ENCODE peak calls at places on chromosomes 4 and X, in six cellular contexts. One of them, this sample, is unnamed.

GRCh38 chr4:110278127-110278526 is 79.7 kb upstream of the ELOVL6 start:
- DNase-seq in spleen: no peak
- DNase-seq in aorta: no peak
- DNase-seq in Peyer's patch: no peak
- DNase-seq in CD8-positive, alpha-beta memory T cell: no peak
- DNase-seq in lower lobe of right lung: no peak
- DNase-seq in this sample: no peak

GRCh38 chr4:156763511-156763910 is 208.1 kb downstream of the PDGFC start:
- DNase-seq in spleen: no peak
- DNase-seq in aorta: no peak
- DNase-seq in Peyer's patch: no peak
- DNase-seq in CD8-positive, alpha-beta memory T cell: no peak
- DNase-seq in lower lobe of right lung: no peak
- DNase-seq in this sample: no peak

GRCh38 chr4:25862411-25863346 is at the start of gene SEL1L3:
- DNase-seq in spleen: peak; percentile 93
- DNase-seq in aorta: peak; percentile 54
- DNase-seq in Peyer's patch: peak; percentile 80
- DNase-seq in CD8-positive, alpha-beta memory T cell: peak; percentile 72
- DNase-seq in lower lobe of right lung: peak; percentile 76
- DNase-seq in this sample: peak; percentile 69

GRCh38 chr4:148239406-148239805 is 202.8 kb downstream of the NR3C2 start:
- DNase-seq in spleen: no peak
- DNase-seq in aorta: no peak
- DNase-seq in Peyer's patch: no peak
- DNase-seq in CD8-positive, alpha-beta memory T cell: no peak
- DNase-seq in lower lobe of right lung: no peak
- DNase-seq in this sample: no peak

GRCh38 chr4:139875456-139875855 is 209.8 kb downstream of the MGST2 start:
- DNase-seq in spleen: no peak
- DNase-seq in aorta: no peak
- DNase-seq in Peyer's patch: no peak
- DNase-seq in CD8-positive, alpha-beta memory T cell: no peak
- DNase-seq in lower lobe of right lung: no peak
- DNase-seq in this sample: no peak

GRCh38 chrX:154738013-154738738 is 12.7 kb downstream of the GAB3 start:
- DNase-seq in spleen: no peak
- DNase-seq in aorta: peak; percentile 72
- DNase-seq in Peyer's patch: no peak
- DNase-seq in CD8-positive, alpha-beta memory T cell: no peak
- DNase-seq in lower lobe of right lung: no peak
- DNase-seq in this sample: peak; percentile 61

GRCh38 chr4:41852229-41852628 is 83.0 kb upstream of the TMEM33 start:
- DNase-seq in spleen: no peak
- DNase-seq in aorta: no peak
- DNase-seq in Peyer's patch: no peak
- DNase-seq in CD8-positive, alpha-beta memory T cell: no peak
- DNase-seq in lower lobe of right lung: no peak
- DNase-seq in this sample: no peak

GRCh38 chr4:73679836-73680235 is 59.6 kb upstream of the RASSF6 start:
- DNase-seq in spleen: no peak
- DNase-seq in aorta: no peak
- DNase-seq in Peyer's patch: no peak
- DNase-seq in CD8-positive, alpha-beta memory T cell: no peak
- DNase-seq in lower lobe of right lung: no peak
- DNase-seq in this sample: no peak

GRCh38 chrX:153732406-153732805 is 7.8 kb downstream of the ABCD1 start:
- DNase-seq in spleen: peak; percentile 59
- DNase-seq in aorta: no peak
- DNase-seq in Peyer's patch: no peak
- DNase-seq in CD8-positive, alpha-beta memory T cell: no peak
- DNase-seq in lower lobe of right lung: no peak
- DNase-seq in this sample: no peak

GRCh38 chr4:16669036-16669435 is 229.4 kb downstream of the LDB2 start:
- DNase-seq in spleen: no peak
- DNase-seq in aorta: no peak
- DNase-seq in Peyer's patch: no peak
- DNase-seq in CD8-positive, alpha-beta memory T cell: no peak
- DNase-seq in lower lobe of right lung: no peak
- DNase-seq in this sample: no peak

GRCh38 chr4:141807501-141807900 is 171.1 kb downstream of the IL15 start:
- DNase-seq in spleen: no peak
- DNase-seq in aorta: no peak
- DNase-seq in Peyer's patch: no peak
- DNase-seq in CD8-positive, alpha-beta memory T cell: no peak
- DNase-seq in lower lobe of right lung: no peak
- DNase-seq in this sample: no peak

GRCh38 chr4:47482326-47482725 is 2.7 kb upstream of the ATP10D start:
- DNase-seq in spleen: no peak
- DNase-seq in aorta: no peak
- DNase-seq in Peyer's patch: no peak
- DNase-seq in CD8-positive, alpha-beta memory T cell: no peak
- DNase-seq in lower lobe of right lung: no peak
- DNase-seq in this sample: no peak

GRCh38 chr4:7903686-7904085 is 36.0 kb downstream of the AFAP1 start:
- DNase-seq in spleen: no peak
- DNase-seq in aorta: no peak
- DNase-seq in Peyer's patch: no peak
- DNase-seq in CD8-positive, alpha-beta memory T cell: no peak
- DNase-seq in lower lobe of right lung: no peak
- DNase-seq in this sample: no peak

GRCh38 chr4:150782311-150782710 is 200.4 kb downstream of the MAB21L2 start:
- DNase-seq in spleen: no peak
- DNase-seq in aorta: peak; percentile 46
- DNase-seq in Peyer's patch: no peak
- DNase-seq in CD8-positive, alpha-beta memory T cell: no peak
- DNase-seq in lower lobe of right lung: no peak
- DNase-seq in this sample: no peak

GRCh38 chr4:8328456-8328855 is 58.9 kb downstream of the HTRA3 start:
- DNase-seq in spleen: peak; percentile 22
- DNase-seq in aorta: no peak
- DNase-seq in Peyer's patch: no peak
- DNase-seq in CD8-positive, alpha-beta memory T cell: no peak
- DNase-seq in lower lobe of right lung: no peak
- DNase-seq in this sample: no peak

GRCh38 chrX:71867680-71868079 is 43.0 kb upstream of the NHSL2 start:
- DNase-seq in spleen: no peak
- DNase-seq in aorta: no peak
- DNase-seq in Peyer's patch: no peak
- DNase-seq in CD8-positive, alpha-beta memory T cell: no peak
- DNase-seq in lower lobe of right lung: no peak
- DNase-seq in this sample: no peak

GRCh38 chr4:88865051-88865450 is 167.4 kb upstream of the NAP1L5 start:
- DNase-seq in spleen: no peak
- DNase-seq in aorta: no peak
- DNase-seq in Peyer's patch: no peak
- DNase-seq in CD8-positive, alpha-beta memory T cell: no peak
- DNase-seq in lower lobe of right lung: no peak
- DNase-seq in this sample: no peak

GRCh38 chr4:89889289-89889688 is 5.4 kb upstream of the MMRN1 start:
- DNase-seq in spleen: no peak
- DNase-seq in aorta: peak; percentile 22
- DNase-seq in Peyer's patch: no peak
- DNase-seq in CD8-positive, alpha-beta memory T cell: no peak
- DNase-seq in lower lobe of right lung: peak; percentile 30
- DNase-seq in this sample: peak; percentile 20

GRCh38 chr4:139333046-139333445 is 30.8 kb upstream of the NDUFC1 start:
- DNase-seq in spleen: no peak
- DNase-seq in aorta: no peak
- DNase-seq in Peyer's patch: no peak
- DNase-seq in CD8-positive, alpha-beta memory T cell: no peak
- DNase-seq in lower lobe of right lung: no peak
- DNase-seq in this sample: no peak

GRCh38 chr4:99300934-99301333 is 10.1 kb upstream of the ADH1A start:
- DNase-seq in spleen: no peak
- DNase-seq in aorta: peak; percentile 91
- DNase-seq in Peyer's patch: peak; percentile 18
- DNase-seq in CD8-positive, alpha-beta memory T cell: no peak
- DNase-seq in lower lobe of right lung: peak; percentile 71
- DNase-seq in this sample: no peak

GRCh38 chr4:61890321-61890720 is 690.2 kb downstream of the ADGRL3 start:
- DNase-seq in spleen: no peak
- DNase-seq in aorta: no peak
- DNase-seq in Peyer's patch: no peak
- DNase-seq in CD8-positive, alpha-beta memory T cell: no peak
- DNase-seq in lower lobe of right lung: no peak
- DNase-seq in this sample: no peak

GRCh38 chr4:35087216-35087615 is 1157.1 kb downstream of the ARAP2 start:
- DNase-seq in spleen: no peak
- DNase-seq in aorta: no peak
- DNase-seq in Peyer's patch: no peak
- DNase-seq in CD8-positive, alpha-beta memory T cell: no peak
- DNase-seq in lower lobe of right lung: no peak
- DNase-seq in this sample: no peak

DNA sequence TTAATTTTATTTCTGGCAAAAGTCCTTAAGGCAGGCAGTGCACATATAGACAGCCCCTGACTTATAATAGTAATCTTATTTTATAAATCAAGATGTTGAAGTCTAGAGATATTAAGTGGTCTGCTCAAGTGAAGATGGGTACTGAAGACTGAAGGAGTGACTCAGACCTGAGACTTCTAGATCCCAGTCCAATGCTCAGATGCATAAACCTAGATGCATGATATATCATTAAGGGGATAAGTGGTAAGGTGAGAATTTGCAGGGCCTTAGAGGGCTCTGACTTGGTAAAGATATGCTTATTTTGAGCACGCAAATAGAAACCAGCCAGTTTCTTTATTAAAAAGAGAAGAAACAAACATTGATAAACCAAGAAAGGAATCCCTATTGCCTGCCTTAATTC is 42.9 kb downstream of the SLC9A7 start:
- DNase-seq in spleen: no peak
- DNase-seq in aorta: no peak
- DNase-seq in Peyer's patch: no peak
- DNase-seq in CD8-positive, alpha-beta memory T cell: no peak
- DNase-seq in lower lobe of right lung: no peak
- DNase-seq in this sample: no peak
- H3K4me1 ChIP-seq in spleen: peaks cover 20% of the 10 kb centered on the region
- H3K4me1 ChIP-seq in aorta: no peaks in the 10 kb centered on the region
- H3K4me1 ChIP-seq in Peyer's patch: no peaks in the 10 kb centered on the region
- H3K4me1 ChIP-seq in CD8-positive, alpha-beta memory T cell: no peaks in the 10 kb centered on the region
- H3K4me1 ChIP-seq in lower lobe of right lung: no peaks in the 10 kb centered on the region
- H3K4me1 ChIP-seq in this sample: no peaks in the 10 kb centered on the region

GRCh38 chr4:159103406-159104131 is 690 bp downstream of the RAPGEF2 start:
- DNase-seq in spleen: peak; percentile 92
- DNase-seq in aorta: peak; percentile 71
- DNase-seq in Peyer's patch: peak; percentile 35
- DNase-seq in CD8-positive, alpha-beta memory T cell: peak; percentile 66
- DNase-seq in lower lobe of right lung: peak; percentile 74
- DNase-seq in this sample: peak; percentile 93
- H3K4me3 ChIP-seq in spleen: peak overlapping the region; percentile 97
- H3K4me3 ChIP-seq in aorta: peak overlapping the region; percentile 100
- H3K4me3 ChIP-seq in Peyer's patch: peak overlapping the region; percentile 100
- H3K4me3 ChIP-seq in CD8-positive, alpha-beta memory T cell: peak overlapping the region; percentile 65
- H3K4me3 ChIP-seq in lower lobe of right lung: peak overlapping the region; percentile 98
- H3K4me3 ChIP-seq in this sample: peak overlapping the region; percentile 95

GRCh38 chr4:3523146-3523627 is 9.0 kb downstream of the LRPAP1 start:
- DNase-seq in spleen: peak; percentile 49
- DNase-seq in aorta: peak; percentile 21
- DNase-seq in Peyer's patch: no peak
- DNase-seq in CD8-positive, alpha-beta memory T cell: peak; percentile 37
- DNase-seq in lower lobe of right lung: peak; percentile 17
- DNase-seq in this sample: no peak

GRCh38 chr4:3524920-3525319 is 7.3 kb downstream of the LRPAP1 start:
- DNase-seq in spleen: peak; percentile 66
- DNase-seq in aorta: peak; percentile 21
- DNase-seq in Peyer's patch: no peak
- DNase-seq in CD8-positive, alpha-beta memory T cell: peak; percentile 38
- DNase-seq in lower lobe of right lung: peak; percentile 30
- DNase-seq in this sample: peak; percentile 16

GRCh38 chr4:3524349-3524748 is 7.9 kb downstream of the LRPAP1 start:
- DNase-seq in spleen: peak; percentile 64
- DNase-seq in aorta: peak; percentile 24
- DNase-seq in Peyer's patch: no peak
- DNase-seq in CD8-positive, alpha-beta memory T cell: peak; percentile 28
- DNase-seq in lower lobe of right lung: peak; percentile 36
- DNase-seq in this sample: peak; percentile 12

GRCh38 chr4:3522651-3523050 is 9.6 kb downstream of the LRPAP1 start:
- DNase-seq in spleen: no peak
- DNase-seq in aorta: peak; percentile 34
- DNase-seq in Peyer's patch: no peak
- DNase-seq in CD8-positive, alpha-beta memory T cell: peak; percentile 13
- DNase-seq in lower lobe of right lung: peak; percentile 15
- DNase-seq in this sample: peak; percentile 15

DNA sequence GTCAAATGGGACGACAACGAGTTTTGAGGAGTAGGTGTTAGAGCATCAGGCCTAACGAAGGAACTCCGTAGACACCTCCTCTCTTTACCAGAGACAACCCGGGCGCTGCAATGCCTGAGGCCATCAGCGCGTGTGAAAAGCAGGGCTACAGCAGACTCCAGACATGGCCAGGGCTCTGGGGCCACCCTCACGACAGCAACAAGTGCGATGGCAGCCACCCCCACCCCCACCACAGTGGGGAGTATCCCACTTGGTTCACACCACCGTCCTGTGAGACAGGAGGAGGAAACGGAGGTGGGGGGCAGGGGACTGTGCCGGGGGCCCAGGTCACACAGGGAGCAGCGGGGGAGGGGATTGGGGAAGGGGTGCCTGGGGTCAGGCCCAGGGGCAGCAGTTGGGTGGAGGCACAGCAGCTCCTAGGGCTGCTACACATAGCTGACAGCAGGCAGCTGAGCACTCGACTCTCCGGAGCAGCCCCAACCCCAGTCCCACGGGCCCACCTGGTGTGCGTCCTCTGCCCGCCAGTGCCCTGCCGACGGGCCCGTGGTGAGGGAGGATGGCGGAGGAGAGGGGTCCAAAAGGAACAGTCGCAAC is 8.5 kb downstream of the LRPAP1 start:
- DNase-seq in spleen: peak; percentile 70
- DNase-seq in aorta: peak; percentile 46
- DNase-seq in Peyer's patch: no peak
- DNase-seq in CD8-positive, alpha-beta memory T cell: peak; percentile 35
- DNase-seq in lower lobe of right lung: peak; percentile 33
- DNase-seq in this sample: peak; percentile 46
- H3K4me1 ChIP-seq in spleen: peaks cover 24% of the 10 kb centered on the region
- H3K4me1 ChIP-seq in aorta: no peaks in the 10 kb centered on the region
- H3K4me1 ChIP-seq in Peyer's patch: no peaks in the 10 kb centered on the region
- H3K4me1 ChIP-seq in CD8-positive, alpha-beta memory T cell: no peaks in the 10 kb centered on the region
- H3K4me1 ChIP-seq in lower lobe of right lung: peaks cover 4% of the 10 kb centered on the region
- H3K4me1 ChIP-seq in this sample: no peaks in the 10 kb centered on the region

GRCh38 chrX:40172980-40173661 is 75.4 kb upstream of the BCOR start:
- DNase-seq in spleen: no peak
- DNase-seq in aorta: no peak
- DNase-seq in Peyer's patch: no peak
- DNase-seq in CD8-positive, alpha-beta memory T cell: no peak
- DNase-seq in lower lobe of right lung: no peak
- DNase-seq in this sample: no peak
- H3K4me3 ChIP-seq in spleen: peak overlapping the region; percentile 74
- H3K4me3 ChIP-seq in aorta: no peak overlapping the region
- H3K4me3 ChIP-seq in Peyer's patch: peak overlapping the region; percentile 56
- H3K4me3 ChIP-seq in CD8-positive, alpha-beta memory T cell: peak overlapping the region; percentile 72
- H3K4me3 ChIP-seq in lower lobe of right lung: peak overlapping the region; percentile 56
- H3K4me3 ChIP-seq in this sample: no peak overlapping the region

DNA sequence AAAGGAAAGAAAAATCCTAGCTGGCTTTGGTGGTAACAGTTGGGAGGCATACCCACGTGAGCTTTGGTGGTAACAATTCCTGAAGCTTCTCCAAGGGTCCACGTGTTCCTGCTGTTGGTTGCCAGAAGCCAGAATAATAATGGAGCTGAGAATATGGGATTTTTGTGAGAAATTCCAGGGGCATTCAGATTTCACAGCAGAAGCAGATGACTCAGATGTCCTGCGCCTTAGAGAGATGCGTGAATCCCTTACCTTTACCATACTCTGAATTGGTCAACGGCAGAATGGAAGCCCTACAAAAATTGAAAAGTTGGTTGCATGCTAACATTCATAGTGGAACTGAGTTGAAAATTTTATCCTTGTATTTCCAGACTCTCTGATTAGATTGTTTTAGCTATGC is 28.8 kb downstream of the PHEX start:
- DNase-seq in spleen: no peak
- DNase-seq in aorta: no peak
- DNase-seq in Peyer's patch: no peak
- DNase-seq in CD8-positive, alpha-beta memory T cell: no peak
- DNase-seq in lower lobe of right lung: no peak
- DNase-seq in this sample: no peak
- H3K4me1 ChIP-seq in spleen: peaks cover 12% of the 10 kb centered on the region
- H3K4me1 ChIP-seq in aorta: no peaks in the 10 kb centered on the region
- H3K4me1 ChIP-seq in Peyer's patch: no peaks in the 10 kb centered on the region
- H3K4me1 ChIP-seq in CD8-positive, alpha-beta memory T cell: no peaks in the 10 kb centered on the region
- H3K4me1 ChIP-seq in lower lobe of right lung: no peaks in the 10 kb centered on the region
- H3K4me1 ChIP-seq in this sample: no peaks in the 10 kb centered on the region